ENCODE peak calls at places on chromosomes 7 and 10, in five cellular contexts. L is A549, X is MM.1S, K is ovary, T is GM12878. Z is an unnamed sample. For H3K4me1, the result is how much of the 10 kb centered on the place peaks cover.

GRCh38 chr10:133096616-133097269 is 9.0 kb downstream of the ADGRA1 start:
- DNase-seq in L (peak), T (no peak), K (no peak), X (no peak), Z (no peak)

GRCh38 chr7:815284-816216 is 16.7 kb upstream of the SUN1 start:
- DNase-seq in X (no peak), L (peak), K (peak), T (no peak), Z (no peak)

GRCh38 chr7:54811925-54812264 is 52.9 kb upstream of the SEC61G start:
- DNase-seq in T (no peak), L (no peak), X (no peak), K (no peak), Z (no peak)

GRCh38 chr7:90595801-90596683 is at the start of gene CDK14:
- DNase-seq in X (peak), K (peak), L (peak), T (no peak), Z (peak)

GRCh38 chr10:48215148-48215982 is 59.1 kb downstream of the FRMPD2 start:
- DNase-seq in L (peak), T (peak), K (no peak), X (peak), Z (peak)

GRCh38 chr10:125955766-125956165 is 59.4 kb downstream of the FANK1 start:
- DNase-seq in T (no peak), L (no peak), K (no peak), X (no peak), Z (no peak)

GRCh38 chr7:63041786-63042185 is 956.9 kb upstream of the ZNF722 start:
- DNase-seq in L (no peak), X (no peak), T (no peak), K (no peak), Z (no peak)

GRCh38 chr7:510782-511281 is 8.8 kb downstream of the PDGFA start:
- DNase-seq in X (no peak), K (no peak), T (no peak), L (no peak), Z (no peak)

GRCh38 chr10:124864421-124865193 is 63.0 kb downstream of the ABRAXAS2 start:
- DNase-seq in T (no peak), L (no peak), K (no peak), X (no peak), Z (peak)

GRCh38 chr7:105215182-105215581 is 173.5 kb downstream of the SRPK2 start:
- DNase-seq in L (no peak), K (no peak), X (no peak), T (no peak), Z (no peak)

GRCh38 chr10:47047577-47048532 is 136.6 kb downstream of the PTPN20 start:
- DNase-seq in K (no peak), L (peak), T (no peak), X (peak), Z (peak)

GRCh38 chr7:155993420-155994252 is 181.4 kb upstream of the SHH start:
- DNase-seq in K (no peak), L (no peak), X (no peak), T (no peak), Z (peak)

GRCh38 chr7:116633131-116633988 is 38.6 kb upstream of the MET start:
- DNase-seq in L (no peak), K (no peak), T (peak), X (no peak), Z (no peak)

GRCh38 chr10:127506094-127506493 is 43.0 kb upstream of the NPS start:
- DNase-seq in K (no peak), L (no peak), X (no peak), T (no peak), Z (no peak)

GRCh38 chr10:12501851-12502525 is 152.6 kb downstream of the CAMK1D start:
- DNase-seq in T (no peak), K (no peak), X (no peak), L (no peak), Z (no peak)

GRCh38 chr10:58438340-58438739 is 53.1 kb downstream of the TFAM start:
- DNase-seq in K (no peak), T (no peak), L (no peak), X (no peak), Z (no peak)

GRCh38 chr10:132658546-132659205 is 121.1 kb downstream of the INPP5A start:
- DNase-seq in X (no peak), L (no peak), T (no peak), K (no peak), Z (no peak)

GRCh38 chr10:133123050-133123745 is 35.5 kb downstream of the ADGRA1 start:
- DNase-seq in K (no peak), L (no peak), T (no peak), X (no peak), Z (no peak)

GRCh38 chr10:85612833-85613232 is 753.8 kb downstream of the GRID1 start:
- DNase-seq in L (peak), X (peak), T (no peak), K (no peak), Z (no peak)

GRCh38 chr10:90051053-90051452 is 349.7 kb downstream of the KIF20B start:
- DNase-seq in X (no peak), T (no peak), K (no peak), L (no peak), Z (no peak)

GRCh38 chr10:95613330-95613729 is 43.2 kb downstream of the ALDH18A1 start:
- DNase-seq in L (no peak), K (no peak), X (no peak), T (no peak), Z (no peak)

GRCh38 chr7:104979167-104979841 is 34.7 kb upstream of the KMT2E start:
- DNase-seq in T (no peak), K (peak), X (no peak), L (no peak), Z (peak)

GRCh38 chr7:80215734-80216133 is 81.1 kb downstream of the GNAI1 start:
- DNase-seq in L (no peak), X (no peak), T (no peak), K (no peak), Z (no peak)

GRCh38 chr7:122307228-122307619 is 2.7 kb upstream of the FEZF1 start:
- DNase-seq in K (no peak), X (peak), L (no peak), T (no peak), Z (no peak)

GRCh38 chr10:31320598-31321211 is 1.7 kb downstream of the ZEB1 start:
- DNase-seq in X (peak), K (peak), T (no peak), L (peak), Z (peak)

GRCh38 chr10:35236739-35237138 is 99.6 kb upstream of the CCNY start:
- DNase-seq in K (no peak), L (peak), X (no peak), T (no peak), Z (no peak)
- TF ChIP-seq CTCF in K (no peak), L (peak), X (no peak), T (no peak), Z (no peak)

GRCh38 chr10:110020265-110020664 is 12.5 kb downstream of the ADD3 start:
- DNase-seq in K (no peak), L (no peak), X (no peak), T (no peak), Z (no peak)

GRCh38 chr10:110017940-110018339 is 10.2 kb downstream of the ADD3 start:
- DNase-seq in L (no peak), K (no peak), X (no peak), T (no peak), Z (no peak)

GRCh38 chr10:110023785-110024184 is 16.0 kb downstream of the ADD3 start:
- DNase-seq in K (no peak), T (no peak), X (no peak), L (no peak), Z (no peak)

GRCh38 chr10:110016957-110017514 is 9.3 kb downstream of the ADD3 start:
- DNase-seq in T (no peak), K (no peak), L (no peak), X (no peak), Z (no peak)

GRCh38 chr10:110022716-110023504 is 15.1 kb downstream of the ADD3 start:
- DNase-seq in T (no peak), L (no peak), X (no peak), K (no peak), Z (no peak)
- H3K4me1 ChIP-seq in T (under half), L (under half), X (under half), K (under half), Z (under half)

DNA sequence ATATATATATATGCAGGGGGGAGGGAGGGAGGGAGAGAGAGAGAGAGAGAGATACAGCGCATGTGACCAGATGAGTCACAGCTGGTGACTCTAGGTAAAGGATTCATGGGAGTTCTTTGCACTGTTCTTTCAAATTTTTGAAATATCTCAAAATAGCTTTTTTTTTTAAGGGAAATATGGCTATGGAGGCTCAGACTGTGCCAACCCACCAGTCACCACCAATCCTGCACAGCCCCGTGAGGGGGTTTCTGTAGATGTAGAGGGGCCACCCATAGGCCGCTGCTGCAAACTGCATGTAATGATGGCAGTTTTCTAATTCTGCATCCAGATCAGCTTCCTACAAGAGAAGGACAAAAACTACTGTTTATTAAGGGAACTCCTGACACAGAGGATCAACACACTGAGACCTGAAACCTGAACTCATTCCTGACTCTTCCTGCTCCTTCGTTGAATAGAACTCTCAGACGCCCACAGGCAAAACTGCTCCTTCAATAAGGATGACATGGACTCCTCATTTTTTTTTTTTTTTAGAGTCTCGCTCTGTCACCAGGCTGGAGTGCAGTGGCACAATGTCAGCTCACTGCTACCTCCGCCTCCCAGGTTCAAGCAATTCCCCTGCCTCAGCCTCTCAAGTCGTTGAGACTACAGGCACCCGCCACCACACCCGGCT is 17.3 kb downstream of the DAGLB start:
- DNase-seq in K (no peak), T (no peak), L (no peak), X (no peak), Z (no peak)
- H3K27ac ChIP-seq in K (no peak), T (no peak), L (no peak), X (no peak), Z (no peak)

GRCh38 chr10:73773152-73773879 is 8.5 kb upstream of the CHCHD1 start:
- DNase-seq in L (no peak), T (no peak), K (no peak), X (no peak), Z (peak)

GRCh38 chr10:73771722-73772279 is 10.0 kb upstream of the CHCHD1 start:
- DNase-seq in T (no peak), X (peak), L (peak), K (peak), Z (peak)

GRCh38 chr10:73769396-73769795 is 12.5 kb upstream of the CHCHD1 start:
- DNase-seq in K (no peak), L (no peak), X (no peak), T (no peak), Z (no peak)

GRCh38 chr10:73772280-73773151 is 9.3 kb upstream of the CHCHD1 start:
- DNase-seq in K (peak), L (peak), X (peak), T (peak), Z (peak)

GRCh38 chr10:73768881-73769280 is 13.0 kb upstream of the CHCHD1 start:
- DNase-seq in T (no peak), L (no peak), K (no peak), X (no peak), Z (no peak)
- TF ChIP-seq CTCF in T (no peak), L (no peak), K (no peak), X (no peak), Z (no peak)